ENCODE peak calls at places on chromosomes 5 and 9, in seven cellular contexts. One of them, this sample, is unnamed.

GRCh38 chr9:73180373-73180772 is 28.7 kb downstream of the ANXA1 start:
- DNase-seq in MM.1S: no peak
- DNase-seq in OCI-LY7: no peak
- DNase-seq in body of pancreas: no peak
- DNase-seq in tibial nerve: no peak
- DNase-seq in left ventricle myocardium inferior: no peak
- DNase-seq in dorsolateral prefrontal cortex: no peak
- DNase-seq in this sample: peak

GRCh38 chr5:65213921-65214525 is 267.7 kb downstream of the ADAMTS6 start:
- DNase-seq in MM.1S: no peak
- DNase-seq in left ventricle myocardium inferior: peak
- DNase-seq in dorsolateral prefrontal cortex: no peak
- DNase-seq in OCI-LY7: peak
- DNase-seq in body of pancreas: peak
- DNase-seq in tibial nerve: peak
- DNase-seq in this sample: no peak

GRCh38 chr5:111389390-111390082 is 122.8 kb downstream of the STARD4 start:
- DNase-seq in tibial nerve: no peak
- DNase-seq in MM.1S: no peak
- DNase-seq in OCI-LY7: no peak
- DNase-seq in dorsolateral prefrontal cortex: no peak
- DNase-seq in left ventricle myocardium inferior: no peak
- DNase-seq in body of pancreas: no peak
- DNase-seq in this sample: no peak

GRCh38 chr9:130450344-130451003 is 5.7 kb downstream of the ASS1 start:
- DNase-seq in MM.1S: no peak
- DNase-seq in tibial nerve: no peak
- DNase-seq in left ventricle myocardium inferior: no peak
- DNase-seq in dorsolateral prefrontal cortex: no peak
- DNase-seq in body of pancreas: peak
- DNase-seq in OCI-LY7: no peak
- DNase-seq in this sample: no peak

GRCh38 chr9:99109522-99109921 is 4.6 kb downstream of the TGFBR1 start:
- DNase-seq in dorsolateral prefrontal cortex: no peak
- DNase-seq in left ventricle myocardium inferior: no peak
- DNase-seq in MM.1S: no peak
- DNase-seq in OCI-LY7: no peak
- DNase-seq in tibial nerve: peak
- DNase-seq in body of pancreas: no peak
- DNase-seq in this sample: peak

GRCh38 chr9:18606281-18606680 is 132.3 kb downstream of the ADAMTSL1 start:
- DNase-seq in MM.1S: no peak
- DNase-seq in OCI-LY7: no peak
- DNase-seq in dorsolateral prefrontal cortex: no peak
- DNase-seq in body of pancreas: no peak
- DNase-seq in tibial nerve: no peak
- DNase-seq in left ventricle myocardium inferior: no peak
- DNase-seq in this sample: no peak

GRCh38 chr9:4316409-4316808 is 16.5 kb upstream of the GLIS3 start:
- DNase-seq in tibial nerve: no peak
- DNase-seq in OCI-LY7: no peak
- DNase-seq in MM.1S: no peak
- DNase-seq in dorsolateral prefrontal cortex: no peak
- DNase-seq in left ventricle myocardium inferior: no peak
- DNase-seq in body of pancreas: no peak
- DNase-seq in this sample: no peak

GRCh38 chr9:130714586-130715110 is 21.1 kb downstream of the EXOSC2 start:
- DNase-seq in tibial nerve: no peak
- DNase-seq in left ventricle myocardium inferior: no peak
- DNase-seq in OCI-LY7: no peak
- DNase-seq in MM.1S: no peak
- DNase-seq in dorsolateral prefrontal cortex: no peak
- DNase-seq in body of pancreas: no peak
- DNase-seq in this sample: no peak

GRCh38 chr5:144139586-144139985 is 30.9 kb downstream of the YIPF5 start:
- DNase-seq in MM.1S: no peak
- DNase-seq in tibial nerve: peak
- DNase-seq in dorsolateral prefrontal cortex: peak
- DNase-seq in OCI-LY7: no peak
- DNase-seq in left ventricle myocardium inferior: no peak
- DNase-seq in body of pancreas: no peak
- DNase-seq in this sample: peak

GRCh38 chr9:89418882-89419641 is 78.9 kb downstream of the SEMA4D start:
- DNase-seq in MM.1S: peak
- DNase-seq in OCI-LY7: peak
- DNase-seq in left ventricle myocardium inferior: no peak
- DNase-seq in body of pancreas: no peak
- DNase-seq in dorsolateral prefrontal cortex: no peak
- DNase-seq in tibial nerve: no peak
- DNase-seq in this sample: no peak

GRCh38 chr5:143575264-143575663 is 171.8 kb upstream of the NR3C1 start:
- DNase-seq in left ventricle myocardium inferior: no peak
- DNase-seq in body of pancreas: no peak
- DNase-seq in MM.1S: no peak
- DNase-seq in tibial nerve: no peak
- DNase-seq in dorsolateral prefrontal cortex: no peak
- DNase-seq in OCI-LY7: no peak
- DNase-seq in this sample: no peak

GRCh38 chr9:91930475-91930874 is 19.6 kb downstream of the ROR2 start:
- DNase-seq in left ventricle myocardium inferior: no peak
- DNase-seq in tibial nerve: no peak
- DNase-seq in dorsolateral prefrontal cortex: no peak
- DNase-seq in MM.1S: no peak
- DNase-seq in body of pancreas: no peak
- DNase-seq in OCI-LY7: peak
- DNase-seq in this sample: no peak

GRCh38 chr5:149317281-149318048 is 27.8 kb upstream of the GRPEL2 start:
- DNase-seq in MM.1S: peak
- DNase-seq in left ventricle myocardium inferior: no peak
- DNase-seq in body of pancreas: peak
- DNase-seq in dorsolateral prefrontal cortex: no peak
- DNase-seq in OCI-LY7: peak
- DNase-seq in tibial nerve: peak
- DNase-seq in this sample: no peak

GRCh38 chr5:171405615-171406014 is 13.8 kb upstream of the FGF18 start:
- DNase-seq in MM.1S: no peak
- DNase-seq in dorsolateral prefrontal cortex: no peak
- DNase-seq in tibial nerve: no peak
- DNase-seq in body of pancreas: no peak
- DNase-seq in left ventricle myocardium inferior: no peak
- DNase-seq in OCI-LY7: peak
- DNase-seq in this sample: no peak

GRCh38 chr5:168334161-168335094 is 43.0 kb downstream of the WWC1 start:
- DNase-seq in MM.1S: no peak
- DNase-seq in body of pancreas: peak
- DNase-seq in tibial nerve: no peak
- DNase-seq in OCI-LY7: no peak
- DNase-seq in left ventricle myocardium inferior: no peak
- DNase-seq in dorsolateral prefrontal cortex: peak
- DNase-seq in this sample: peak

GRCh38 chr9:34396276-34397214 is 19.8 kb upstream of the MYORG start:
- DNase-seq in tibial nerve: no peak
- DNase-seq in left ventricle myocardium inferior: no peak
- DNase-seq in OCI-LY7: no peak
- DNase-seq in body of pancreas: no peak
- DNase-seq in MM.1S: no peak
- DNase-seq in dorsolateral prefrontal cortex: no peak
- DNase-seq in this sample: no peak

GRCh38 chr9:132518626-132519025 is 63.8 kb upstream of the BARHL1 start:
- DNase-seq in tibial nerve: no peak
- DNase-seq in body of pancreas: no peak
- DNase-seq in MM.1S: no peak
- DNase-seq in OCI-LY7: no peak
- DNase-seq in left ventricle myocardium inferior: no peak
- DNase-seq in dorsolateral prefrontal cortex: no peak
- DNase-seq in this sample: no peak

GRCh38 chr9:92489209-92489608 is 6.9 kb upstream of the ASPN start:
- DNase-seq in dorsolateral prefrontal cortex: no peak
- DNase-seq in left ventricle myocardium inferior: no peak
- DNase-seq in tibial nerve: no peak
- DNase-seq in OCI-LY7: no peak
- DNase-seq in body of pancreas: no peak
- DNase-seq in MM.1S: no peak
- DNase-seq in this sample: no peak

GRCh38 chr5:65862384-65862783 is 64.0 kb upstream of the ERBIN start:
- DNase-seq in MM.1S: no peak
- DNase-seq in left ventricle myocardium inferior: no peak
- DNase-seq in body of pancreas: no peak
- DNase-seq in dorsolateral prefrontal cortex: no peak
- DNase-seq in tibial nerve: no peak
- DNase-seq in OCI-LY7: no peak
- DNase-seq in this sample: no peak

GRCh38 chr5:179793470-179794139 is at the start of gene LTC4S:
- DNase-seq in MM.1S: no peak
- DNase-seq in left ventricle myocardium inferior: peak
- DNase-seq in OCI-LY7: peak
- DNase-seq in body of pancreas: peak
- DNase-seq in dorsolateral prefrontal cortex: no peak
- DNase-seq in tibial nerve: peak
- DNase-seq in this sample: no peak

GRCh38 chr9:127423934-127424668 is at the start of gene ZNF79:
- DNase-seq in tibial nerve: peak
- DNase-seq in OCI-LY7: peak
- DNase-seq in MM.1S: peak
- DNase-seq in left ventricle myocardium inferior: peak
- DNase-seq in body of pancreas: peak
- DNase-seq in dorsolateral prefrontal cortex: peak
- DNase-seq in this sample: peak

GRCh38 chr9:127421057-127421456 is 3.1 kb upstream of the ZNF79 start:
- DNase-seq in body of pancreas: peak
- DNase-seq in OCI-LY7: no peak
- DNase-seq in left ventricle myocardium inferior: no peak
- DNase-seq in tibial nerve: no peak
- DNase-seq in dorsolateral prefrontal cortex: no peak
- DNase-seq in MM.1S: no peak
- DNase-seq in this sample: no peak

GRCh38 chr9:127423591-127423933 is 620 bp upstream of the ZNF79 start:
- DNase-seq in MM.1S: no peak
- DNase-seq in tibial nerve: no peak
- DNase-seq in body of pancreas: no peak
- DNase-seq in dorsolateral prefrontal cortex: no peak
- DNase-seq in left ventricle myocardium inferior: no peak
- DNase-seq in OCI-LY7: peak
- DNase-seq in this sample: no peak

GRCh38 chr9:127422787-127423186 is 1.4 kb upstream of the ZNF79 start:
- DNase-seq in MM.1S: no peak
- DNase-seq in left ventricle myocardium inferior: no peak
- DNase-seq in OCI-LY7: no peak
- DNase-seq in tibial nerve: no peak
- DNase-seq in dorsolateral prefrontal cortex: no peak
- DNase-seq in body of pancreas: no peak
- DNase-seq in this sample: no peak

GRCh38 chr9:127422133-127422782 is 1.9 kb upstream of the ZNF79 start:
- DNase-seq in MM.1S: no peak
- DNase-seq in body of pancreas: no peak
- DNase-seq in OCI-LY7: no peak
- DNase-seq in dorsolateral prefrontal cortex: no peak
- DNase-seq in tibial nerve: no peak
- DNase-seq in left ventricle myocardium inferior: no peak
- DNase-seq in this sample: no peak
- H3K4me3 ChIP-seq in MM.1S: no peak
- H3K4me3 ChIP-seq in body of pancreas: no peak
- H3K4me3 ChIP-seq in OCI-LY7: peak
- H3K4me3 ChIP-seq in dorsolateral prefrontal cortex: no peak
- H3K4me3 ChIP-seq in tibial nerve: no peak
- H3K4me3 ChIP-seq in left ventricle myocardium inferior: peak
- H3K4me3 ChIP-seq in this sample: no peak

DNA sequence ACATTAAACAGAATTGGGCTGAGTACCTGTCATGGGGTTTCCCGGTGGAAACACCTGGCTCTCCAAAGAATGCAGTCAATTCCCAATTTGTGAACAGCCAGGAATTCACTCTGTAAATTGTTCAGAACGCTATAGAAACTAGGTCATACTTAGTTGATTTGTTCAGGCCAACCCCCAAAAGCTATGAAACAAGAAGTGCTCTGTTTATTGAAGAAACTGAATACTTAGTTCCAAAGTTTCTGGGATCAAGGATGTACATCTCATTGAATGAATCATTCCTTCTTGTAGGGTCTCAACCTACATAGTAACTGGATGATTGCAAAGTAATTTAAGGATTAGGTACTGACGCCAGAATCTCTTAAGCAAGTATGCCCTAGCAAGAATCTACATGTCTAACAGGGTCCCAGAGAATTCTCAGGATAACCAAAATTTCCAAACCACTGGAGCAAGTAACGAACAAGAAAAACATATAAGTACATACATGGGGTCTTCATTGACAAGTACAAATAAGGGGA is 659 bp upstream of the TUSC1 start:
- DNase-seq in OCI-LY7: no peak
- DNase-seq in left ventricle myocardium inferior: no peak
- DNase-seq in body of pancreas: no peak
- DNase-seq in dorsolateral prefrontal cortex: no peak
- DNase-seq in tibial nerve: no peak
- DNase-seq in MM.1S: no peak
- DNase-seq in this sample: peak
- H3K4me3 ChIP-seq in OCI-LY7: no peak
- H3K4me3 ChIP-seq in left ventricle myocardium inferior: peak
- H3K4me3 ChIP-seq in body of pancreas: no peak
- H3K4me3 ChIP-seq in dorsolateral prefrontal cortex: peak
- H3K4me3 ChIP-seq in tibial nerve: peak
- H3K4me3 ChIP-seq in MM.1S: no peak
- H3K4me3 ChIP-seq in this sample: peak

DNA sequence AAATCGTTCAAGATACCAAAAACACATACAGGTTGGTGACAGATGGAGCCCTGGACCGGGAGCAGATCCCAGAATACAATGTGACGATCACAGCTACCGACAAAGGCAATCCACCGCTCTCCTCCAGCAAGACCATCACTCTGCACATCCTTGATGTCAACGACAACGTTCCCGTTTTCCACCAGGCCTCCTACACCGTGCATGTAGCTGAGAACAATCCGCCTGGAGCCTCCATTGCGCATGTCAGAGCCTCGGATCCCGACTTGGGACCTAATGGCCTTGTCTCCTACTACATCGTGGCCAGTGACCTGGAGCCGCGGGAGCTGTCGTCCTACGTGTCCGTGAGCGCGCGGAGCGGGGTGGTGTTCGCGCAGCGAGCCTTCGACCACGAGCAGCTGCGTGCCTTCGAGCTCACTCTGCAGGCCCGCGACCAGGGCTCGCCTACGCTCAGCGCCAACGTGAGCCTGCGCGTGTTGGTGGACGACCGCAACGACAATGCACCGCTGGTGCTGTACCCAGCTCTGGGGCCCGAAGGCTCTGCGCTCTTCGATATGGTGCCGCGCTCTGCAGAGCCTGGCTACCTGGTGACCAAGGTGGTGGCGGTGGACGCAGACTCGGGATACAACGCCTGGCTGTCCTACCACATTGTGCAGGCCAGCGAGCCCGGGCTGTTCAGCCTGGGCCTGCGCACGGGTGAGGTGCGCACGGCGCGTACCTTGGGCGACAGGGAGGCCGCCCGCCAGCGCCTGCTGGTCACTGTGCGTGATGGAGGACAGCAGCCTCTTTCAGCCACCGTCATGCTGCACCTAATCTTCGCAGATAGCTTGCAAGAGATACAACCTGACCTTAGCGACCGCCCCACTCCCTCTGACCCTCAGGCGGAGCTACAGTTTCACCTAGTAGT is 1.8 kb downstream of the PCDHGB3 start:
- DNase-seq in left ventricle myocardium inferior: no peak
- DNase-seq in body of pancreas: no peak
- DNase-seq in tibial nerve: no peak
- DNase-seq in OCI-LY7: no peak
- DNase-seq in dorsolateral prefrontal cortex: no peak
- DNase-seq in MM.1S: no peak
- DNase-seq in this sample: no peak
- H3K4me3 ChIP-seq in left ventricle myocardium inferior: peak
- H3K4me3 ChIP-seq in body of pancreas: no peak
- H3K4me3 ChIP-seq in tibial nerve: no peak
- H3K4me3 ChIP-seq in OCI-LY7: no peak
- H3K4me3 ChIP-seq in dorsolateral prefrontal cortex: no peak
- H3K4me3 ChIP-seq in MM.1S: no peak
- H3K4me3 ChIP-seq in this sample: no peak

GRCh38 chr5:41794478-41794877 is 75.7 kb downstream of the OXCT1 start:
- DNase-seq in left ventricle myocardium inferior: no peak
- DNase-seq in tibial nerve: no peak
- DNase-seq in body of pancreas: no peak
- DNase-seq in OCI-LY7: no peak
- DNase-seq in dorsolateral prefrontal cortex: no peak
- DNase-seq in MM.1S: no peak
- DNase-seq in this sample: peak
- H3K4me3 ChIP-seq in left ventricle myocardium inferior: no peak
- H3K4me3 ChIP-seq in tibial nerve: no peak
- H3K4me3 ChIP-seq in body of pancreas: no peak
- H3K4me3 ChIP-seq in OCI-LY7: no peak
- H3K4me3 ChIP-seq in dorsolateral prefrontal cortex: no peak
- H3K4me3 ChIP-seq in MM.1S: no peak
- H3K4me3 ChIP-seq in this sample: no peak